ENCODE peak calls at places on chromosomes 4 and X, in four cellular contexts. C, S, N and X are unnamed samples.

GRCh38 chr4:19945979-19946380 is 305.7 kb upstream of the SLIT2 start:
- DNase-seq in C (no peak), S (no peak), N (no peak), X (no peak)

GRCh38 chr4:84418032-84418709 is 80.9 kb downstream of the NKX6-1 start:
- DNase-seq in C (no peak), S (no peak), N (no peak), X (no peak)

GRCh38 chrX:36978886-36979285 is 29.3 kb upstream of the FAM47C start:
- DNase-seq in C (no peak), S (no peak), N (no peak), X (no peak)

GRCh38 chrX:92232182-92232581 is 453.0 kb downstream of the PCDH11X start:
- DNase-seq in C (no peak), S (no peak), N (peak), X (no peak)

GRCh38 chrX:121831601-121832000 is 784.2 kb downstream of the GLUD2 start:
- DNase-seq in C (no peak), S (no peak), N (no peak), X (no peak)

GRCh38 chr4:5212255-5213032 is 161.2 kb downstream of the STK32B start:
- DNase-seq in C (no peak), S (no peak), N (no peak), X (no peak)

GRCh38 chr4:145098675-145099037 is 545 bp downstream of the ABCE1 start:
- DNase-seq in C (no peak), S (no peak), N (peak), X (no peak)

GRCh38 chr4:88360791-88361190 is 17.9 kb upstream of the HERC6 start:
- DNase-seq in C (no peak), S (no peak), N (no peak), X (no peak)

GRCh38 chr4:123579961-123580360 is 183.4 kb downstream of the SPRY1 start:
- DNase-seq in C (no peak), S (no peak), N (no peak), X (no peak)

GRCh38 chrX:90883479-90883878 is 551.2 kb upstream of the PABPC5 start:
- DNase-seq in C (no peak), S (no peak), N (no peak), X (no peak)

GRCh38 chrX:153379971-153380581 is 21.1 kb downstream of the PNMA6E start:
- DNase-seq in C (no peak), S (no peak), N (no peak), X (no peak)

GRCh38 chrX:69088171-69088938 is 76.9 kb downstream of the PJA1 start:
- DNase-seq in C (no peak), S (no peak), N (no peak), X (no peak)

GRCh38 chr4:20612313-20612712 is 87.9 kb upstream of the PACRGL start:
- DNase-seq in C (no peak), S (no peak), N (no peak), X (no peak)

GRCh38 chrX:68440940-68441339 is 7.6 kb upstream of the OPHN1 start:
- DNase-seq in C (no peak), S (no peak), N (peak), X (no peak)

GRCh38 chr4:11427201-11427996 is 1.3 kb downstream of the HS3ST1 start:
- DNase-seq in C (no peak), S (no peak), N (no peak), X (no peak)

GRCh38 chr4:98261291-98262271 is at the start of gene RAP1GDS1:
- DNase-seq in C (no peak), S (peak), N (peak), X (no peak)

DNA sequence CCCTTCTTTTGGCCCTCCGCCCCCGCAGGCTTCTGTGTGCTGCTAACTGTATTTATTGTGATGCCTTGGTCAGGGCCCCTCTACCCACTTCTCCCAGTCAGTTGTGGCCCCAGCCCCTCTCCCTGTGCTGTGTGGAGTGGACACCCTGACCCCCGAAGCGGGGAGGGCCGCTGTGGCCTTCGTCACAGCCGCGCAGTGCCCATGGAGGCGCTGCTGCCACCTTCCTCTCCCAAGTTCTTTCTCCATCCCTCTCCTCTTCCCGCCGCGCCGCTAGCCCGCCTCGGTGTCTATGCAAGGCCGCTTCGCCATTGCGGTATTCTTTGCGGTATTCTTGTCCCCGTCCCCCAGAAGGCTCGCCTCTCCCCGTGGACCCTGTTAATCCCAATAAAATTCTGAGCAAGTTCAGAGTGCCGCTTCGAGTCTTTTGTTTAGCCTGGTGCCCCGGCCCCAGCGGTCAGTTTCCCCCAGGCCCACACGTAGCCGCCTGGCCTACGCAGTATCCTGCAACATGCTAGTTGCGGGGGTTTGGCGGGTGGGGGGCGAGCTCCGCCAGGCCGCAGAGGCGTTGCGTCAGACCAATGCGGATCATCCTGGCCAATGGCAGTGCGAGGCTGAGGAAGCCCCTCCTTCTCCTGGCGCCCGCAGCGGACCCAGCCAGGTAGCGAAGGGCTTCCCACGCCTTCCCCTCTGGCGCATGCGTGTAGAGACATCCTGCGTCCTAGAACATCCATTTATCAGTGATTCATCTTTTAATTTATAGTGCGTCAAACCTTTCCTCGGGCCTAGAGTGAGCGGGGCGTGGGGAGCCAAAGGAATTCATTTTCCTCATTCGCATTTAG is 5.6 kb upstream of the KANTR start:
- DNase-seq in C (no peak), S (no peak), N (no peak), X (no peak)
- TF ChIP-seq HDAC6 in C (no peak), S (no peak), N (no peak), X (no peak)

GRCh38 chr4:118723369-118723768 is 38.2 kb downstream of the METTL14 start:
- DNase-seq in C (no peak), S (no peak), N (no peak), X (no peak)

GRCh38 chr4:118712872-118713271 is 27.7 kb downstream of the METTL14 start:
- DNase-seq in C (no peak), S (no peak), N (no peak), X (no peak)

GRCh38 chr4:118716304-118716703 is 31.1 kb downstream of the METTL14 start:
- DNase-seq in C (no peak), S (no peak), N (no peak), X (no peak)

DNA sequence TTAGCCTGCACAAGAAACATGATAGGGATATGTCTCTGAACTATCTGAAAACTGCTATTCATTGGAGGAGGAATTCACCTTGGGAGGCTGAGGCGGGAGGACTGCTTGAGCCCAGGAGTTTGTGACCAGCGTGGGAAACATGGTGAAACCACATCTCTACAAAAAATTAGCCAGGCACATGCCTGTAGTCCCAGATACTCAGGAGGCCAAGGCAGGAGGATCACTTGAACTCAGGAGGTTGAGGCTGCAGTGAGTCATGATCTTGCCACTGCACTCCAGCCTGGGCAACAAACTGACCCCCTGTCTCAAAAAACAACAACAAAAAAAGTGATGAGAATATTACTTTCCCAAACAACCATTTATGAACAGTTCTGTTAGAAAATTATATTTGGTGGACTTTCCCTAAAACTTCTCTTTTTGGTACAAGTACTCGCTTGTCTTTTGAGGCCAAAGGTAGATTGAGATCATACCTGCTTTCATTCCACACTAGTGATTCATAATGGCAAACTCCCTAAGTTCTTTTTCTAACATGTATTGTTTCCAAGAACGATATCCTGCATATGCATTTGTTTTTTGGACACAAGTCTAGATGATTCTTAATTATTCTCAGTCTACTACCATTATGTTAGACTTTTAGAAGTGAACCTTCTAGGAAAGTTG is 33.4 kb downstream of the METTL14 start:
- DNase-seq in C (no peak), S (no peak), N (no peak), X (no peak)
- TF ChIP-seq CBX5 in C (no peak), S (no peak), N (no peak), X (no peak)

GRCh38 chr4:83065268-83065667 is 30.3 kb downstream of the COPS4 start:
- DNase-seq in C (no peak), S (no peak), N (no peak), X (no peak)

GRCh38 chr4:83067058-83067639 is 32.2 kb downstream of the COPS4 start:
- DNase-seq in C (no peak), S (no peak), N (no peak), X (no peak)

GRCh38 chr4:83062748-83063147 is 27.8 kb downstream of the COPS4 start:
- DNase-seq in C (no peak), S (no peak), N (no peak), X (no peak)
- TF ChIP-seq HDAC6 in C (no peak), S (no peak), N (no peak), X (no peak)

DNA sequence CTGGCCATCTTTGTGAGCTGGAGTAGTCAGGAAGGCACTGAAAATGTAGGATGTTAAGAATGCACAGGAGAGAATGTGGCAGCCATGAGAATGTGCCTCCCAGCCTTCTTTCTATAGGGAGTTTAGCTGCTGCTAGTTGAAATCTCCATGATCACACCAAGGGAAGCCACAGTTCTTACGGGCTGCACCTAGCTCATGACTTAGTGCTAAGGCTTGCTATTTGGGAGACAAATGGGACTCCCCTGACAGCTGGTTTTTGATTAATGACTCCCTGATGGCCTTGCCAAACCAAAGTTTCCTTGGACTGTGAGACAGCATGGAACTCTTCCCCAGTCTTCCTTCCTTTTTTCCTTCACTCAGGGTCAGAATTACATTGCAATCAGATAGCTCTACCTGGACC is 9.2 kb downstream of the CTSO start:
- DNase-seq in C (no peak), S (no peak), N (no peak), X (no peak)
- TF ChIP-seq CBX5 in C (no peak), S (no peak), N (no peak), X (no peak)